ENCODE peak calls at places on chromosomes 13 and 19, in seven cellular contexts. J, T, U, O, X, R and Q are unnamed samples.
A peak's percentile ranks its signal among the peaks of the same experiment; 100 is the strongest.

GRCh38 chr13:97397267-97397666 is 36.7 kb upstream of the RAP2A start:
- DNase-seq in J (no peak), T (no peak), U (no peak), O (no peak), X (no peak), R (no peak), Q (no peak)

GRCh38 chr19:55353803-55354697 is 469 bp downstream of the COX6B2 start:
- DNase-seq in J (peak; percentile 73), T (peak; percentile 84), U (no peak), O (peak; percentile 78), X (no peak), R (peak; percentile 41), Q (peak; percentile 75)

GRCh38 chr19:49333426-49334288 is 1.5 kb upstream of the CD37 start:
- DNase-seq in J (no peak), T (no peak), U (no peak), O (peak; percentile 90), X (no peak), R (no peak), Q (no peak)

GRCh38 chr13:61128850-61129645 is 286.6 kb downstream of the PCDH20 start:
- DNase-seq in J (no peak), T (no peak), U (no peak), O (no peak), X (no peak), R (no peak), Q (no peak)

GRCh38 chr19:18789883-18790565 is 1.1 kb downstream of the COMP start:
- DNase-seq in J (peak; percentile 81), T (peak; percentile 87), U (no peak), O (no peak), X (no peak), R (no peak), Q (peak; percentile 70)

GRCh38 chr19:32748497-32748896 is 28.9 kb downstream of the TDRD12 start:
- DNase-seq in J (peak; percentile 43), T (peak; percentile 54), U (no peak), O (no peak), X (no peak), R (no peak), Q (peak; percentile 64)

GRCh38 chr19:32566246-32566830 is 14.7 kb upstream of the PDCD5 start:
- DNase-seq in J (no peak), T (no peak), U (no peak), O (no peak), X (peak; percentile 12), R (no peak), Q (peak; percentile 22)

GRCh38 chr13:101841687-101842086 is 389.2 kb downstream of the ITGBL1 start:
- DNase-seq in J (no peak), T (no peak), U (no peak), O (no peak), X (no peak), R (no peak), Q (no peak)

GRCh38 chr19:40450664-40451063 is 6.5 kb upstream of the SERTAD3 start:
- DNase-seq in J (peak; percentile 51), T (no peak), U (no peak), O (no peak), X (no peak), R (no peak), Q (no peak)

GRCh38 chr19:19662866-19663291 is 597 bp downstream of the ATP13A1 start:
- DNase-seq in J (no peak), T (no peak), U (no peak), O (no peak), X (no peak), R (no peak), Q (no peak)

GRCh38 chr13:29536853-29537252 is 58.6 kb downstream of the SLC7A1 start:
- DNase-seq in J (no peak), T (no peak), U (no peak), O (no peak), X (no peak), R (no peak), Q (no peak)

GRCh38 chr13:59680429-59681024 is 483.2 kb downstream of the DIAPH3 start:
- DNase-seq in J (no peak), T (peak; percentile 35), U (no peak), O (no peak), X (peak; percentile 59), R (peak; percentile 48), Q (no peak)

GRCh38 chr13:43036386-43037220 is 13.2 kb downstream of the DNAJC15 start:
- DNase-seq in J (no peak), T (no peak), U (no peak), O (no peak), X (peak; percentile 32), R (peak; percentile 71), Q (no peak)

GRCh38 chr19:10379880-10380310 is 477 bp downstream of the TYK2 start:
- DNase-seq in J (no peak), T (no peak), U (no peak), O (no peak), X (no peak), R (no peak), Q (no peak)
- TF ChIP-seq CTCF in J (no peak), T (no peak), U (no peak), O (no peak), X (no peak), R (no peak), Q (no peak)

DNA sequence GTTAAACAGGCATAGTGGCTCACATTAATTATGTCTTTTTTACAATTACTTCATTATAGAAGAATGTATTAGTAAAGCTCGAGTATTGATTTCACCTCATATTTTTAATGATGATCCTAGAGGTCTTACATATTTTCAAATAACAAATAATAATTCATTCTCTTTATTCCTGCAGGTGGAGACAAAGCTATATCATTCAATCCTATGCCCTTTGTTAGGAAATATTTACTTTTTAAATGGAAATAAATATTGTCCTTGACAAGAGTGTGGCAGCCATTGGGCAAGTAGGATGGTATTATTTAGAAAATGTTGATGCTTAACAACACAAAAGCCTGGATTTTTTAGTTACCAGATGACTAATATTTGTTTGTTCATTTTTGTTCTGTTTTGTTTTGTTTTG is 127.6 kb downstream of the COG6 start:
- DNase-seq in J (no peak), T (no peak), U (no peak), O (no peak), X (peak; percentile 14), R (peak; percentile 57), Q (no peak)
- TF ChIP-seq CTCF in J (no peak), T (no peak), U (no peak), O (no peak), X (no peak), R (peak; percentile 22), Q (peak; percentile 36)

GRCh38 chr13:100490692-100491091 is 97.9 kb downstream of the GGACT start:
- DNase-seq in J (no peak), T (peak; percentile 43), U (no peak), O (no peak), X (no peak), R (no peak), Q (no peak)

GRCh38 chr13:100493418-100493817 is 95.2 kb downstream of the GGACT start:
- DNase-seq in J (no peak), T (no peak), U (no peak), O (no peak), X (no peak), R (no peak), Q (no peak)

GRCh38 chr13:100495455-100495854 is 93.1 kb downstream of the GGACT start:
- DNase-seq in J (no peak), T (no peak), U (no peak), O (no peak), X (no peak), R (no peak), Q (no peak)

GRCh38 chr13:100491164-100491847 is 97.3 kb downstream of the GGACT start:
- DNase-seq in J (no peak), T (no peak), U (no peak), O (no peak), X (peak; percentile 89), R (peak; percentile 89), Q (no peak)
- TF ChIP-seq CTCF in J (no peak), T (no peak), U (no peak), O (no peak), X (peak; percentile 44), R (peak; percentile 40), Q (no peak)

DNA sequence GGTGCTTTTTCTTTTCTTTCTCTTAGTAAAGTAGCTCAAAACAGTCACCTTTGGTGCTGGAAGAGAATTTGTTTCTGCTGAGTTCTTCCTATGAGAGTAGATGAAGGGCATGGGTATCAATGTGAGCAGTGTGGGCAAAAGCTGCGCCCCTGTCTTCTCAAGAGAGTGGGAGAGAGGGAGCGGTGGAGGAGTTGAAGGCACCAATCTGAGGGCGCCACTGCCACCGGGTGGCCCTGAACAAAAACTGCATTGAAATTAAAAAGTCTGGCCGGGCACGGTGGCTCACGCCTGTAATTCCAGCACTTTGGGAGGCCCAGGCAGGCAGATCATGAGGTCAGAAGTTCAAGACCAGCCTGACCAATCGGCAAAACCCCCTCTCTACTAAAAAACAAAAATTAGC is 28.7 kb upstream of the EPHX3 start:
- DNase-seq in J (no peak), T (peak; percentile 34), U (no peak), O (no peak), X (no peak), R (peak; percentile 33), Q (no peak)
- TF ChIP-seq CTCF in J (peak; percentile 32), T (peak; percentile 36), U (peak; percentile 39), O (no peak), X (peak; percentile 29), R (peak; percentile 28), Q (peak; percentile 51)